ENCODE peak calls at places on chromosomes 4 and X, in seven cellular contexts. D is erythroblast, K is T-helper 17 cell, E is EH, R is neural crest cell, T is LoVo, V is fibroblast of lung. M is an unnamed sample.

GRCh38 chrX:111585337-111585736 is 73.9 kb downstream of the SERTM2 start:
- DNase-seq in D (no peak), K (no peak), E (no peak), R (no peak), T (no peak), V (no peak), M (no peak)

GRCh38 chr4:73589887-73590801 is 30.1 kb downstream of the RASSF6 start:
- DNase-seq in D (no peak), K (no peak), E (no peak), R (no peak), T (peak; percentile 25), V (peak; percentile 47), M (no peak)

GRCh38 chr4:27930976-27931375 is 1070.3 kb downstream of the STIM2 start:
- DNase-seq in D (no peak), K (no peak), E (no peak), R (no peak), T (no peak), V (no peak), M (no peak)

GRCh38 chr4:110164251-110164650 is 34.2 kb downstream of the ELOVL6 start:
- DNase-seq in D (no peak), K (no peak), E (peak; percentile 87), R (no peak), T (peak; percentile 38), V (peak; percentile 76), M (no peak)

GRCh38 chr4:147824884-147825283 is 93.0 kb downstream of the ARHGAP10 start:
- DNase-seq in D (no peak), K (no peak), E (no peak), R (no peak), T (no peak), V (no peak), M (no peak)

GRCh38 chr4:146274774-146275173 is 60.4 kb downstream of the REELD1 start:
- DNase-seq in D (no peak), K (no peak), E (no peak), R (no peak), T (no peak), V (no peak), M (no peak)

GRCh38 chr4:112817933-112818921 is 181.3 kb downstream of the LARP7 start:
- DNase-seq in D (no peak), K (no peak), E (peak; percentile 77), R (peak; percentile 52), T (peak; percentile 44), V (peak; percentile 90), M (peak; percentile 9)

GRCh38 chr4:24551492-24552330 is 32.6 kb downstream of the DHX15 start:
- DNase-seq in D (peak; percentile 44), K (no peak), E (peak; percentile 67), R (no peak), T (no peak), V (peak; percentile 75), M (peak; percentile 16)

GRCh38 chrX:9019151-9019550 is 14.8 kb downstream of the FAM9B start:
- DNase-seq in D (no peak), K (no peak), E (peak; percentile 24), R (no peak), T (no peak), V (no peak), M (no peak)

GRCh38 chr4:158895797-158896442 is 127.1 kb downstream of the FNIP2 start:
- DNase-seq in D (peak; percentile 22), K (no peak), E (no peak), R (no peak), T (no peak), V (peak; percentile 25), M (no peak)

GRCh38 chr4:8314691-8315255 is 45.2 kb downstream of the HTRA3 start:
- DNase-seq in D (no peak), K (no peak), E (no peak), R (no peak), T (no peak), V (no peak), M (no peak)